ENCODE peak calls at places on chromosomes 12 and 14, in four cellular contexts. R is PC-3, E is mammary epithelial cell, F is psoas muscle. U is an unnamed sample.
A peak's percentile ranks its signal among the peaks of the same experiment; 100 is the strongest.

GRCh38 chr12:74665690-74666089 is 128.1 kb downstream of the ATXN7L3B start:
- DNase-seq in R (no peak), F (no peak), E (no peak), U (no peak)

GRCh38 chr14:104940526-104941150 is 16.0 kb downstream of the PLD4 start:
- DNase-seq in F (no peak), R (peak; percentile 10), E (no peak), U (no peak)

GRCh38 chr12:115294443-115295133 is 610.6 kb upstream of the TBX3 start:
- DNase-seq in R (peak; percentile 36), F (no peak), E (peak; percentile 52), U (no peak)

GRCh38 chr14:55874785-55875184 is 243.4 kb upstream of the PELI2 start:
- DNase-seq in E (no peak), F (no peak), R (no peak), U (no peak)

GRCh38 chr12:6735448-6736191 is 11.8 kb downstream of the COPS7A start:
- DNase-seq in E (peak; percentile 97), F (peak; percentile 61), R (peak; percentile 63), U (peak; percentile 60)

GRCh38 chr12:123115409-123116111 is 35.3 kb downstream of the PITPNM2 start:
- DNase-seq in F (peak; percentile 53), R (peak; percentile 51), E (peak; percentile 71), U (no peak)

GRCh38 chr12:2616763-2617162 is 178.0 kb upstream of the FKBP4 start:
- DNase-seq in E (no peak), R (no peak), F (no peak), U (no peak)

GRCh38 chr14:22281322-22281977 is 307.6 kb downstream of the DAD1 start:
- DNase-seq in E (no peak), F (no peak), R (no peak), U (no peak)

GRCh38 chr12:42786400-42786799 is 196.9 kb upstream of the PRICKLE1 start:
- DNase-seq in E (no peak), R (no peak), F (no peak), U (no peak)

GRCh38 chr12:1966561-1967211 is 37.6 kb downstream of the DCP1B start:
- DNase-seq in F (no peak), E (no peak), R (no peak), U (no peak)

GRCh38 chr14:62126885-62127478 is 364.8 kb downstream of the SNAPC1 start:
- DNase-seq in F (no peak), E (peak; percentile 43), R (peak; percentile 85), U (peak; percentile 57)

GRCh38 chr12:121218588-121219352 is 8.8 kb downstream of the P2RX4 start:
- DNase-seq in R (no peak), E (no peak), F (no peak), U (no peak)

GRCh38 chr12:52156757-52157565 is 34.9 kb downstream of the KRT80 start:
- DNase-seq in E (peak; percentile 80), F (peak; percentile 74), R (peak; percentile 86), U (peak; percentile 79)

GRCh38 chr14:103894034-103894722 is 34.1 kb upstream of the TDRD9 start:
- DNase-seq in F (no peak), R (no peak), E (no peak), U (no peak)

GRCh38 chr12:121783771-121784170 is 9.7 kb downstream of the RHOF start:
- DNase-seq in F (no peak), E (peak; percentile 48), R (peak; percentile 69), U (no peak)

GRCh38 chr14:59918824-59919581 is 941 bp upstream of the LRRC9 start:
- DNase-seq in F (peak; percentile 14), R (peak; percentile 71), E (no peak), U (peak; percentile 28)

GRCh38 chr12:50251619-50252300 is 31.6 kb downstream of the LIMA1 start:
- DNase-seq in E (peak; percentile 60), R (peak; percentile 86), F (no peak), U (peak; percentile 28)

GRCh38 chr12:55705802-55706402 is 1.8 kb downstream of the ITGA7 start:
- DNase-seq in F (peak; percentile 46), R (no peak), E (no peak), U (no peak)

GRCh38 chr12:11555743-11556625 is 93.5 kb upstream of the ETV6 start:
- DNase-seq in E (no peak), R (no peak), F (no peak), U (peak; percentile 24)

GRCh38 chr12:125355614-125356013 is 290.4 kb downstream of the AACS start:
- DNase-seq in E (no peak), R (no peak), F (no peak), U (no peak)

GRCh38 chr12:91717804-91718203 is 427.8 kb downstream of the BTG1 start:
- DNase-seq in E (peak; percentile 21), R (no peak), F (no peak), U (no peak)

GRCh38 chr12:14814082-14814481 is at the start of gene SMCO3:
- DNase-seq in F (no peak), R (no peak), E (no peak), U (no peak)

GRCh38 chr12:104197264-104197663 is 18.3 kb upstream of the TXNRD1 start:
- DNase-seq in F (no peak), R (no peak), E (no peak), U (no peak)

GRCh38 chr12:1212529-1212928 is 221.5 kb downstream of the ERC1 start:
- DNase-seq in R (no peak), E (no peak), F (no peak), U (peak; percentile 36)

GRCh38 chr12:76688627-76689026 is 75.3 kb upstream of the ZDHHC17 start:
- DNase-seq in F (no peak), E (no peak), R (no peak), U (no peak)

GRCh38 chr12:11836282-11836963 is 186.9 kb downstream of the ETV6 start:
- DNase-seq in F (no peak), R (no peak), E (no peak), U (no peak)

GRCh38 chr14:91872011-91872476 is 4.7 kb upstream of the TC2N start:
- DNase-seq in R (peak; percentile 20), F (no peak), E (no peak), U (no peak)

GRCh38 chr14:101564819-101565698 is 3.8 kb downstream of the DIO3 start:
- DNase-seq in F (peak; percentile 9), R (no peak), E (no peak), U (no peak)

U was measured in LoVo.